ENCODE peak calls at places on chromosome 14, in ten cellular contexts. S is omental fat pad; T is GM06990; A is ovary; M is endothelial cell; I is astrocyte of the spinal cord; G is endodermal cell; K is tibial nerve; H is HCT116; L is CD8-positive, alpha-beta T cell. C is an unnamed sample.
A peak's percentile ranks its signal among the peaks of the same experiment; 100 is the strongest.

GRCh38 chr14:77086017-77086727 is 11.9 kb upstream of the CIPC start:
- DNase-seq in M (no peak), K (no peak), S (no peak), H (no peak), T (no peak), G (peak; percentile 78), A (no peak), L (no peak), I (peak; percentile 60), C (no peak)

GRCh38 chr14:92352158-92352985 is 29.4 kb downstream of the SLC24A4 start:
- DNase-seq in I (no peak), L (no peak), S (no peak), M (peak; percentile 28), K (no peak), G (peak; percentile 78), T (no peak), H (peak; percentile 40), A (no peak), C (no peak)

GRCh38 chr14:100211893-100212292 is 27.1 kb upstream of the YY1 start:
- DNase-seq in A (no peak), S (no peak), G (no peak), T (no peak), I (no peak), M (no peak), L (no peak), H (no peak), K (no peak), C (no peak)

GRCh38 chr14:89543420-89543790 is 126.4 kb upstream of the FOXN3 start:
- DNase-seq in G (no peak), T (no peak), A (peak; percentile 50), H (no peak), I (peak; percentile 43), K (no peak), S (no peak), L (no peak), M (no peak), C (peak; percentile 53)

GRCh38 chr14:95892142-95892541 is 15.5 kb downstream of the TUNAR start:
- DNase-seq in I (no peak), S (no peak), G (no peak), A (no peak), M (no peak), H (no peak), T (no peak), K (no peak), L (no peak), C (no peak)

GRCh38 chr14:39492267-39492666 is 60.0 kb upstream of the FBXO33 start:
- DNase-seq in L (no peak), I (peak; percentile 85), M (no peak), S (no peak), H (no peak), A (no peak), K (no peak), G (no peak), T (no peak), C (no peak)

GRCh38 chr14:81946808-81947798 is 413.4 kb upstream of the SEL1L start:
- DNase-seq in M (no peak), H (no peak), I (no peak), K (no peak), G (no peak), L (no peak), T (no peak), S (no peak), A (no peak), C (no peak)

GRCh38 chr14:62736004-62736403 is 309.3 kb downstream of the KCNH5 start:
- DNase-seq in M (no peak), G (no peak), H (no peak), T (no peak), S (no peak), I (no peak), A (no peak), K (no peak), L (no peak), C (no peak)

GRCh38 chr14:51490205-51490604 is 161.5 kb upstream of the FRMD6 start:
- DNase-seq in S (no peak), K (no peak), A (no peak), I (peak; percentile 34), H (no peak), T (no peak), L (no peak), M (no peak), G (no peak), C (no peak)

GRCh38 chr14:64656986-64657385 is 47.2 kb upstream of the PLEKHG3 start:
- DNase-seq in K (peak; percentile 83), T (no peak), H (no peak), I (no peak), M (no peak), A (peak; percentile 50), L (no peak), S (no peak), G (no peak), C (no peak)

GRCh38 chr14:103830511-103831270 is 16.7 kb downstream of the PPP1R13B start:
- DNase-seq in M (no peak), S (no peak), H (no peak), L (no peak), G (peak; percentile 11), A (no peak), T (no peak), K (no peak), I (no peak), C (no peak)

GRCh38 chr14:20031058-20031457 is 4.8 kb downstream of the OR4K13 start:
- DNase-seq in G (no peak), A (no peak), M (no peak), S (no peak), T (no peak), K (no peak), H (no peak), I (no peak), L (no peak), C (no peak)

GRCh38 chr14:88518592-88519512 is 36.0 kb downstream of the PTPN21 start:
- DNase-seq in G (no peak), S (no peak), I (peak; percentile 79), K (no peak), M (no peak), T (no peak), L (no peak), H (no peak), A (no peak), C (no peak)

GRCh38 chr14:35549551-35549950 is 15.6 kb downstream of the INSM2 start:
- DNase-seq in H (no peak), M (no peak), L (no peak), I (no peak), K (no peak), G (no peak), T (no peak), S (no peak), A (no peak), C (no peak)
- TF ChIP-seq CTCF in H (no peak), M (no peak), L (no peak), I (no peak), K (no peak), G (no peak), T (no peak), S (no peak), A (no peak), C (no peak)

GRCh38 chr14:36105401-36105800 is 71.1 kb downstream of the PTCSC3 start:
- DNase-seq in K (no peak), I (no peak), H (peak; percentile 40), L (no peak), M (peak; percentile 16), S (no peak), G (peak; percentile 76), A (no peak), T (no peak), C (no peak)
- TF ChIP-seq CTCF in K (no peak), I (peak; percentile 18), H (peak; percentile 43), L (no peak), M (no peak), S (no peak), G (peak; percentile 81), A (no peak), T (peak; percentile 9), C (no peak)

DNA sequence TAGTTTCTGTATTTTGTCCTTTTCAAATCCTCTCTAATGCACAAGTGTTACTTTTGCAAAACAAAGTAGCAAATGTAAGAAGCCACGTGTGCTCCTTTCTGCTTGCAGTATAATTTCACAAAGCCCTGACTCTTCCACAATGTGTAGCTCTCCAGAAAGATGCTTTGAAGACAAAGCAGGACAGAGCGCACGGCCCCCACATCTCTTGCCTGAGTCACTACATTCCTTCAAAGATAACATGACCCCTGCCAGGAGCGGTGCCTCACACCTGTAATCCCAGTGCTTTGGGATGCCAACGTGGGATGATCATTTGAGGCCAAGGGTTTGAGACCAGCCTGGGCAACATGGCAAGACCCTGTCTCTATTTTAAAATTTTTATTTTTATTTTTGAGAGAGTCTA is 40.5 kb downstream of the JAG2 start:
- DNase-seq in I (no peak), M (no peak), H (no peak), T (no peak), G (peak; percentile 44), L (no peak), S (no peak), A (no peak), K (no peak), C (no peak)
- TF ChIP-seq CTCF in I (no peak), M (no peak), H (no peak), T (no peak), G (no peak), L (no peak), S (no peak), A (no peak), K (no peak), C (no peak)

GRCh38 chr14:29926701-29927595 is 699 bp downstream of the PRKD1 start:
- DNase-seq in T (peak; percentile 10), G (peak; percentile 84), L (no peak), I (peak; percentile 49), H (no peak), S (no peak), A (peak; percentile 45), K (peak; percentile 30), M (peak; percentile 53), C (no peak)
- TF ChIP-seq CTCF in T (no peak), G (no peak), L (no peak), I (no peak), H (no peak), S (no peak), A (no peak), K (peak; percentile 16), M (no peak), C (peak; percentile 19)

GRCh38 chr14:91316761-91317160 is 72.3 kb upstream of the GPR68 start:
- DNase-seq in A (no peak), M (no peak), H (no peak), L (no peak), K (no peak), G (no peak), S (no peak), I (no peak), T (no peak), C (no peak)

GRCh38 chr14:91313154-91313850 is 68.8 kb upstream of the GPR68 start:
- DNase-seq in K (no peak), T (no peak), S (no peak), L (no peak), I (no peak), A (no peak), H (no peak), G (no peak), M (no peak), C (no peak)

GRCh38 chr14:91317381-91318313 is 73.1 kb upstream of the GPR68 start:
- DNase-seq in L (peak; percentile 51), M (no peak), G (no peak), A (peak; percentile 42), H (no peak), I (no peak), K (peak; percentile 24), S (no peak), T (peak; percentile 65), C (no peak)

GRCh38 chr14:91313852-91314251 is 69.3 kb upstream of the GPR68 start:
- DNase-seq in G (no peak), M (no peak), I (no peak), A (no peak), S (no peak), L (no peak), H (no peak), T (no peak), K (no peak), C (no peak)

GRCh38 chr14:91315844-91316267 is 71.4 kb upstream of the GPR68 start:
- DNase-seq in K (no peak), M (no peak), A (no peak), G (no peak), L (peak; percentile 73), I (no peak), S (no peak), H (no peak), T (peak; percentile 95), C (no peak)
- TF ChIP-seq CTCF in K (no peak), M (no peak), A (no peak), G (no peak), L (no peak), I (no peak), S (no peak), H (no peak), T (peak; percentile 54), C (no peak)

C was measured in esophagus muscularis mucosa.